ENCODE peak calls at places on chromosomes 11 and 22, in nine cellular contexts. I, U, Q, A, F, X, D, L and Y are unnamed samples.

GRCh38 chr11:100647861-100648260 is 39.2 kb upstream of the ARHGAP42 start:
- DNase-seq in I (no peak), U (no peak), Q (no peak), A (no peak), F (no peak), X (peak; percentile 78), D (peak; percentile 12), L (no peak), Y (no peak)

GRCh38 chr22:22746963-22747933 is 102.8 kb downstream of the GGTLC2 start:
- DNase-seq in I (peak; percentile 67), U (no peak), Q (no peak), A (no peak), F (no peak), X (no peak), D (peak; percentile 13), L (no peak), Y (no peak)

GRCh38 chr11:75766449-75767227 is 1.9 kb upstream of the DGAT2 start:
- DNase-seq in I (no peak), U (no peak), Q (no peak), A (no peak), F (no peak), X (no peak), D (no peak), L (no peak), Y (no peak)

GRCh38 chr11:68264244-68264643 is 7.5 kb downstream of the C11orf24 start:
- DNase-seq in I (no peak), U (no peak), Q (no peak), A (no peak), F (no peak), X (no peak), D (no peak), L (no peak), Y (no peak)

GRCh38 chr11:125110506-125110905 is 920 bp downstream of the TMEM218 start:
- DNase-seq in I (no peak), U (no peak), Q (no peak), A (no peak), F (no peak), X (no peak), D (peak; percentile 27), L (no peak), Y (no peak)

GRCh38 chr11:60795291-60795690 is 10.2 kb downstream of the MS4A10 start:
- DNase-seq in I (no peak), U (no peak), Q (no peak), A (no peak), F (no peak), X (no peak), D (no peak), L (no peak), Y (no peak)

GRCh38 chr11:38448284-38448683 is 1850.2 kb upstream of the RAG2 start:
- DNase-seq in I (no peak), U (peak; percentile 35), Q (peak; percentile 31), A (no peak), F (no peak), X (no peak), D (no peak), L (no peak), Y (peak; percentile 68)

GRCh38 chr11:13009476-13009920 is 382 bp downstream of the RASSF10 start:
- DNase-seq in I (no peak), U (no peak), Q (no peak), A (peak; percentile 5), F (no peak), X (no peak), D (no peak), L (no peak), Y (no peak)

GRCh38 chr11:8178297-8178696 is 9.5 kb upstream of the RIC3 start:
- DNase-seq in I (no peak), U (no peak), Q (no peak), A (no peak), F (no peak), X (no peak), D (no peak), L (no peak), Y (no peak)

GRCh38 chr11:122863704-122864326 is 18.7 kb upstream of the JHY start:
- DNase-seq in I (peak; percentile 49), U (peak; percentile 69), Q (peak; percentile 54), A (no peak), F (peak; percentile 53), X (peak; percentile 68), D (peak; percentile 57), L (peak; percentile 38), Y (peak; percentile 16)

GRCh38 chr11:32487270-32487669 is 51.9 kb upstream of the WT1 start:
- DNase-seq in I (no peak), U (no peak), Q (no peak), A (no peak), F (peak; percentile 11), X (peak; percentile 38), D (peak; percentile 57), L (no peak), Y (no peak)

GRCh38 chr11:63979426-63979825 is 5.0 kb downstream of the COX8A start:
- DNase-seq in I (no peak), U (no peak), Q (no peak), A (no peak), F (no peak), X (no peak), D (no peak), L (no peak), Y (no peak)

GRCh38 chr22:22999473-22999872 is 70.8 kb upstream of the GNAZ start:
- DNase-seq in I (no peak), U (no peak), Q (no peak), A (no peak), F (no peak), X (no peak), D (no peak), L (no peak), Y (no peak)

GRCh38 chr11:111909378-111909777 is 2.2 kb downstream of the CRYAB start:
- DNase-seq in I (no peak), U (no peak), Q (no peak), A (no peak), F (no peak), X (no peak), D (no peak), L (no peak), Y (no peak)
- H3K4me3 ChIP-seq in I (no peak overlapping the region), U (peak overlapping the region; percentile 98), Q (no peak overlapping the region), A (no peak overlapping the region), F (no peak overlapping the region), X (no peak overlapping the region), D (no peak overlapping the region), L (no peak overlapping the region), Y (no peak overlapping the region)

GRCh38 chr22:46848227-46848626 is 85.8 kb downstream of the TBC1D22A start:
- DNase-seq in I (no peak), U (no peak), Q (no peak), A (no peak), F (no peak), X (no peak), D (no peak), L (no peak), Y (no peak)

GRCh38 chr22:46846832-46847355 is 84.4 kb downstream of the TBC1D22A start:
- DNase-seq in I (no peak), U (no peak), Q (no peak), A (no peak), F (no peak), X (no peak), D (no peak), L (no peak), Y (no peak)

GRCh38 chr22:46844606-46845210 is 82.3 kb downstream of the TBC1D22A start:
- DNase-seq in I (no peak), U (no peak), Q (no peak), A (no peak), F (no peak), X (no peak), D (no peak), L (no peak), Y (no peak)

GRCh38 chr22:46845281-46846153 is 83.1 kb downstream of the TBC1D22A start:
- DNase-seq in I (no peak), U (no peak), Q (no peak), A (no peak), F (no peak), X (no peak), D (no peak), L (no peak), Y (peak; percentile 70)

DNA sequence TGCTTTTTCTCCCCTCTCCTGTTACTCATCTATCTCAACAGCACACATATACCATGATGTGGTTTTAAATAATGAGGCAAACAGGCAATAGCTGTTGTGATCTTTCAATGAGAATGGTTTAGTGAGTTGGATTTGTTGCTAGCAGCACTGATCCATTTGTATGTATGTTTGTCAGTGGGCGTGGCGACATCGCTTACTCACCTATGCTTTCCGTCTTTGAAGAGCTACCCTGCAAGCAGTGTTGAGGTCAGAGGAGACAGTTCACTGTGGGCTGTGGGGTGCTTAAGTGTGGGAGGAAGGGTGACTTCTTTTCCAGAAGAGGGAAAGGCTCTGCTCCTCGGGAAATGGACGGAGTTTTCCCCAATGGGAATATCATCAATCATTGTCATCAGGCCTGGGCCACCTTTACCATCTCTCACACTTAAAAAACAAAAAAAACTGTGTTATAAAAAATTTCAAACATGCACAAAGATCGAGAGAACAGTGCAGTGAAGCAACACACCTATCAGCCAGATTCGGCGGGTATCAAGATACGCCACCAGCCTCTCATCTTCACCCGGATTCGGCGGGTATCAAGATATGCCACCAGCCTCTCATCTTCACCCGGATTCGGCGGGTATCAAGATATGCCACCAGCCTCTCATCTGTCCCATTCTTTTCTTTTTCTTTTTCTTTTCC is 83.8 kb downstream of the TBC1D22A start:
- DNase-seq in I (no peak), U (no peak), Q (no peak), A (no peak), F (no peak), X (no peak), D (no peak), L (no peak), Y (peak; percentile 56)
- H3K36me3 ChIP-seq in I (no peaks in the 10 kb centered on the region), U (no peaks in the 10 kb centered on the region), Q (no peaks in the 10 kb centered on the region), A (no peaks in the 10 kb centered on the region), F (no peaks in the 10 kb centered on the region), X (no peaks in the 10 kb centered on the region), D (peaks cover 3% of the 10 kb centered on the region), L (no peaks in the 10 kb centered on the region), Y (peaks cover 4% of the 10 kb centered on the region)

DNA sequence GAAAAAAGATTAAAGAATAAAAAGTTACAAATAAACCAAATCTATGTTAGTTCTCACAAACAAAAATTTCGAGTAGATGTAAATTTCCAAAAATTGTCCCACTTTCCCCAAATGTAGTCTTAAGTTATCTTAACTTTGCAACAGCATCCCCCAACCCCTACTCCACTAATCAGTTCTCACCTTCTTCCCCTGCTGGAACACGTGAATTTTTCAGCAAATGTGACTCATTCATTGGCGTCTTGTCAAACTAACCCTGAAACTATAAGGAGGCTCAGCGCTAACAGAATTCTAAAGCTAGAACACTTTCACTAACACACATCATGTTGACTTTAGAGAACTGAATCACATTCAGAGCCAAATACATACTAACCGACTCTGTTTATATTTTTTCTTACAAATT is 46.1 kb downstream of the PHF21A start:
- DNase-seq in I (no peak), U (no peak), Q (no peak), A (no peak), F (no peak), X (no peak), D (no peak), L (no peak), Y (no peak)
- H3K4me3 ChIP-seq in I (no peak overlapping the region), U (no peak overlapping the region), Q (no peak overlapping the region), A (no peak overlapping the region), F (no peak overlapping the region), X (no peak overlapping the region), D (no peak overlapping the region), L (no peak overlapping the region), Y (no peak overlapping the region)

DNA sequence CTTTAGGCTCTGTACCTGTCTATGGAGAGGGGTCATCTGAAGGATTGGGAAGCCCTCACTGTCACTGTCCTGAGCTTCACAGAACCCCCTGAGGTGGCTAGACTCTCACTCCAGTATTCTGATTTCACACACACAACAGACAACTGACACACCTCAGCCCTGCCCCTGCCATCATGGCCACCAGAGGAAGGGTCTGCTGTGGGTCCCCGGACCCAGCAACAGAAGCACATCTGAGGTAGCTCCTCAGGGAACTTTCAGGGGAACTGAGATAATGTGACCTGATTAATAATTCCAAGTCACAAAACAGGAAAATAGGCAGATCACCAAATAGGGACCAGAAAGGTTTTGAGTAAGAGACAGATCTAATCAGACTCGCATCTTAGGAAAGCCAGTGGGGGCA is 7.5 kb upstream of the C22orf39 start:
- DNase-seq in I (no peak), U (no peak), Q (no peak), A (no peak), F (no peak), X (no peak), D (no peak), L (no peak), Y (no peak)
- H3K36me3 ChIP-seq in I (peaks cover 6% of the 10 kb centered on the region), U (peaks cover 6% of the 10 kb centered on the region), Q (no peaks in the 10 kb centered on the region), A (peaks cover 25% of the 10 kb centered on the region), F (peaks cover 35% of the 10 kb centered on the region), X (peaks cover 71% of the 10 kb centered on the region), D (peaks cover 38% of the 10 kb centered on the region), L (no peaks in the 10 kb centered on the region), Y (peaks cover 76% of the 10 kb centered on the region)